ENCODE peak calls at places on chromosome 7, in six cellular contexts. One of them, this sample, is unnamed.
A peak's percentile ranks its signal among the peaks of the same experiment; 100 is the strongest.

GRCh38 chr7:107981466-107981865 is 21.5 kb downstream of the LAMB1 start:
- DNase-seq in fibroblast of lung: no peak
- DNase-seq in cardiac muscle cell: no peak
- DNase-seq in Panc1: no peak
- DNase-seq in heart left ventricle: no peak
- DNase-seq in tibial nerve: no peak
- DNase-seq in this sample: no peak

GRCh38 chr7:123432601-123433000 is 101.8 kb downstream of the IQUB start:
- DNase-seq in fibroblast of lung: no peak
- DNase-seq in cardiac muscle cell: no peak
- DNase-seq in Panc1: no peak
- DNase-seq in heart left ventricle: no peak
- DNase-seq in tibial nerve: no peak
- DNase-seq in this sample: no peak

GRCh38 chr7:151245360-151246160 is 2.9 kb downstream of the SMARCD3 start:
- DNase-seq in fibroblast of lung: no peak
- DNase-seq in cardiac muscle cell: peak; percentile 81
- DNase-seq in Panc1: no peak
- DNase-seq in heart left ventricle: no peak
- DNase-seq in tibial nerve: no peak
- DNase-seq in this sample: peak; percentile 43

GRCh38 chr7:40883826-40884225 is 749.0 kb downstream of the SUGCT start:
- DNase-seq in fibroblast of lung: no peak
- DNase-seq in cardiac muscle cell: no peak
- DNase-seq in Panc1: no peak
- DNase-seq in heart left ventricle: no peak
- DNase-seq in tibial nerve: no peak
- DNase-seq in this sample: no peak

GRCh38 chr7:17405786-17406185 is 107.3 kb downstream of the AHR start:
- DNase-seq in fibroblast of lung: peak; percentile 88
- DNase-seq in cardiac muscle cell: no peak
- DNase-seq in Panc1: peak; percentile 64
- DNase-seq in heart left ventricle: no peak
- DNase-seq in tibial nerve: no peak
- DNase-seq in this sample: no peak

GRCh38 chr7:130242198-130243014 is 24.3 kb upstream of the CPA2 start:
- DNase-seq in fibroblast of lung: peak; percentile 46
- DNase-seq in cardiac muscle cell: peak; percentile 67
- DNase-seq in Panc1: peak; percentile 24
- DNase-seq in heart left ventricle: peak; percentile 44
- DNase-seq in tibial nerve: peak; percentile 19
- DNase-seq in this sample: peak; percentile 35

GRCh38 chr7:142412551-142413193 is 154.8 kb upstream of the PRSS58 start:
- DNase-seq in fibroblast of lung: peak; percentile 56
- DNase-seq in cardiac muscle cell: peak; percentile 40
- DNase-seq in Panc1: peak; percentile 30
- DNase-seq in heart left ventricle: no peak
- DNase-seq in tibial nerve: no peak
- DNase-seq in this sample: peak; percentile 7

GRCh38 chr7:99224263-99224947 is 16.5 kb upstream of the KPNA7 start:
- DNase-seq in fibroblast of lung: peak; percentile 23
- DNase-seq in cardiac muscle cell: no peak
- DNase-seq in Panc1: peak; percentile 60
- DNase-seq in heart left ventricle: no peak
- DNase-seq in tibial nerve: no peak
- DNase-seq in this sample: no peak

GRCh38 chr7:51019231-51019844 is 236.6 kb upstream of the GRB10 start:
- DNase-seq in fibroblast of lung: peak; percentile 67
- DNase-seq in cardiac muscle cell: no peak
- DNase-seq in Panc1: no peak
- DNase-seq in heart left ventricle: no peak
- DNase-seq in tibial nerve: no peak
- DNase-seq in this sample: no peak

GRCh38 chr7:123624527-123625183 is 23.0 kb downstream of the ASB15 start:
- DNase-seq in fibroblast of lung: no peak
- DNase-seq in cardiac muscle cell: no peak
- DNase-seq in Panc1: peak; percentile 28
- DNase-seq in heart left ventricle: no peak
- DNase-seq in tibial nerve: no peak
- DNase-seq in this sample: peak; percentile 61

GRCh38 chr7:110027385-110027784 is 1063.5 kb upstream of the LRRN3 start:
- DNase-seq in fibroblast of lung: no peak
- DNase-seq in cardiac muscle cell: no peak
- DNase-seq in Panc1: no peak
- DNase-seq in heart left ventricle: no peak
- DNase-seq in tibial nerve: no peak
- DNase-seq in this sample: no peak

GRCh38 chr7:104956753-104957450 is 57.1 kb upstream of the KMT2E start:
- DNase-seq in fibroblast of lung: peak; percentile 89
- DNase-seq in cardiac muscle cell: no peak
- DNase-seq in Panc1: peak; percentile 45
- DNase-seq in heart left ventricle: no peak
- DNase-seq in tibial nerve: no peak
- DNase-seq in this sample: no peak

GRCh38 chr7:947391-948210 is 6.9 kb downstream of the ADAP1 start:
- DNase-seq in fibroblast of lung: no peak
- DNase-seq in cardiac muscle cell: no peak
- DNase-seq in Panc1: no peak
- DNase-seq in heart left ventricle: no peak
- DNase-seq in tibial nerve: no peak
- DNase-seq in this sample: no peak

GRCh38 chr7:93810571-93810970 is 80.0 kb downstream of the TFPI2 start:
- DNase-seq in fibroblast of lung: no peak
- DNase-seq in cardiac muscle cell: no peak
- DNase-seq in Panc1: no peak
- DNase-seq in heart left ventricle: no peak
- DNase-seq in tibial nerve: no peak
- DNase-seq in this sample: no peak

GRCh38 chr7:105916603-105917002 is 40.2 kb upstream of the ATXN7L1 start:
- DNase-seq in fibroblast of lung: peak; percentile 48
- DNase-seq in cardiac muscle cell: no peak
- DNase-seq in Panc1: no peak
- DNase-seq in heart left ventricle: no peak
- DNase-seq in tibial nerve: no peak
- DNase-seq in this sample: no peak

GRCh38 chr7:41107330-41107937 is 595.5 kb downstream of the INHBA start:
- DNase-seq in fibroblast of lung: no peak
- DNase-seq in cardiac muscle cell: no peak
- DNase-seq in Panc1: peak; percentile 54
- DNase-seq in heart left ventricle: no peak
- DNase-seq in tibial nerve: no peak
- DNase-seq in this sample: no peak

GRCh38 chr7:116426428-116427156 is 72.9 kb upstream of the CAV2 start:
- DNase-seq in fibroblast of lung: peak; percentile 71
- DNase-seq in cardiac muscle cell: no peak
- DNase-seq in Panc1: peak; percentile 93
- DNase-seq in heart left ventricle: peak; percentile 36
- DNase-seq in tibial nerve: no peak
- DNase-seq in this sample: no peak

GRCh38 chr7:66640802-66641525 is 12.3 kb downstream of the KCTD7 start:
- DNase-seq in fibroblast of lung: no peak
- DNase-seq in cardiac muscle cell: no peak
- DNase-seq in Panc1: no peak
- DNase-seq in heart left ventricle: no peak
- DNase-seq in tibial nerve: no peak
- DNase-seq in this sample: no peak

GRCh38 chr7:37369904-37370303 is 78.8 kb downstream of the ELMO1 start:
- DNase-seq in fibroblast of lung: no peak
- DNase-seq in cardiac muscle cell: no peak
- DNase-seq in Panc1: no peak
- DNase-seq in heart left ventricle: no peak
- DNase-seq in tibial nerve: no peak
- DNase-seq in this sample: no peak

GRCh38 chr7:55127622-55128081 is 108.8 kb downstream of the EGFR start:
- DNase-seq in fibroblast of lung: peak; percentile 90
- DNase-seq in cardiac muscle cell: no peak
- DNase-seq in Panc1: no peak
- DNase-seq in heart left ventricle: no peak
- DNase-seq in tibial nerve: no peak
- DNase-seq in this sample: no peak

GRCh38 chr7:1248077-1248458 is 15.4 kb downstream of the UNCX start:
- DNase-seq in fibroblast of lung: no peak
- DNase-seq in cardiac muscle cell: no peak
- DNase-seq in Panc1: no peak
- DNase-seq in heart left ventricle: no peak
- DNase-seq in tibial nerve: no peak
- DNase-seq in this sample: no peak

GRCh38 chr7:72265071-72265470 is 147.1 kb downstream of the CALN1 start:
- DNase-seq in fibroblast of lung: no peak
- DNase-seq in cardiac muscle cell: no peak
- DNase-seq in Panc1: no peak
- DNase-seq in heart left ventricle: no peak
- DNase-seq in tibial nerve: no peak
- DNase-seq in this sample: no peak

GRCh38 chr7:17269345-17270221 is 28.9 kb upstream of the AHR start:
- DNase-seq in fibroblast of lung: peak; percentile 15
- DNase-seq in cardiac muscle cell: no peak
- DNase-seq in Panc1: no peak
- DNase-seq in heart left ventricle: no peak
- DNase-seq in tibial nerve: no peak
- DNase-seq in this sample: no peak

GRCh38 chr7:101511965-101512364 is 117.1 kb downstream of the MYL10 start:
- DNase-seq in fibroblast of lung: no peak
- DNase-seq in cardiac muscle cell: no peak
- DNase-seq in Panc1: no peak
- DNase-seq in heart left ventricle: no peak
- DNase-seq in tibial nerve: no peak
- DNase-seq in this sample: no peak

GRCh38 chr7:98467570-98468312 is 66.9 kb upstream of the BAIAP2L1 start:
- DNase-seq in fibroblast of lung: no peak
- DNase-seq in cardiac muscle cell: no peak
- DNase-seq in Panc1: no peak
- DNase-seq in heart left ventricle: no peak
- DNase-seq in tibial nerve: no peak
- DNase-seq in this sample: no peak

GRCh38 chr7:157585113-157585861 is 248.5 kb downstream of the DNAJB6 start:
- DNase-seq in fibroblast of lung: no peak
- DNase-seq in cardiac muscle cell: no peak
- DNase-seq in Panc1: no peak
- DNase-seq in heart left ventricle: peak; percentile 16
- DNase-seq in tibial nerve: no peak
- DNase-seq in this sample: no peak
- H3K27ac ChIP-seq in fibroblast of lung: no peak overlapping the region
- H3K27ac ChIP-seq in cardiac muscle cell: no peak overlapping the region
- H3K27ac ChIP-seq in Panc1: no peak overlapping the region
- H3K27ac ChIP-seq in heart left ventricle: peak overlapping the region; percentile 19
- H3K27ac ChIP-seq in tibial nerve: no peak overlapping the region
- H3K27ac ChIP-seq in this sample: no peak overlapping the region

GRCh38 chr7:29297194-29297890 is 102.8 kb downstream of the CHN2 start:
- DNase-seq in fibroblast of lung: no peak
- DNase-seq in cardiac muscle cell: no peak
- DNase-seq in Panc1: no peak
- DNase-seq in heart left ventricle: no peak
- DNase-seq in tibial nerve: no peak
- DNase-seq in this sample: no peak
- TF ChIP-seq CTCF in fibroblast of lung: peak; percentile 5
- TF ChIP-seq CTCF in cardiac muscle cell: peak; percentile 18
- TF ChIP-seq CTCF in Panc1: peak; percentile 61
- TF ChIP-seq CTCF in heart left ventricle: no peak
- TF ChIP-seq CTCF in tibial nerve: no peak
- TF ChIP-seq CTCF in this sample: no peak

GRCh38 chr7:158374586-158374985 is 213.0 kb downstream of the PTPRN2 start:
- DNase-seq in fibroblast of lung: no peak
- DNase-seq in cardiac muscle cell: no peak
- DNase-seq in Panc1: no peak
- DNase-seq in heart left ventricle: no peak
- DNase-seq in tibial nerve: no peak
- DNase-seq in this sample: no peak
- H3K9me3 ChIP-seq in fibroblast of lung: no peaks in the 10 kb centered on the region
- H3K9me3 ChIP-seq in cardiac muscle cell: no peaks in the 10 kb centered on the region
- H3K9me3 ChIP-seq in Panc1: no peaks in the 10 kb centered on the region
- H3K9me3 ChIP-seq in heart left ventricle: no peaks in the 10 kb centered on the region
- H3K9me3 ChIP-seq in tibial nerve: peaks cover 14% of the 10 kb centered on the region
- H3K9me3 ChIP-seq in this sample: no peaks in the 10 kb centered on the region

DNA sequence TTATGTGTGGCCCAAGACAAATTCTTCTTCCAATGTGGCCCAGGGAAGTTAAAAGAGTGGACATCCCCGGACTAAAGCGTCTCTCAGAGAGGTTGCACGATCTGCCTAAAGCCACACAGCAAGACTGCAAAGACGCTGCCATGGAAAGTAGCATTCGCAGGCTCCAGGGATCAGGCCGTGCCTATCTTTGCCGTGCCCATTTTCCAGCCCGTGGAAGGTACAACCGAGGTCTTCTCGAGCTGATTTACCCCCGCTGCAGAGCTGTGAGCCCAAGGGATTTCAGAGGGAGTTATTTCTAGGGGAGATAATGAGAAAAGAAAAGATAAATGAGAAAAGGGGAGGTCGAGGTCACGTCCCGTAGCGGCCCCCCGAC is 1.0 kb upstream of the NYAP1 start:
- DNase-seq in fibroblast of lung: no peak
- DNase-seq in cardiac muscle cell: no peak
- DNase-seq in Panc1: no peak
- DNase-seq in heart left ventricle: no peak
- DNase-seq in tibial nerve: no peak
- DNase-seq in this sample: no peak
- H3K27ac ChIP-seq in fibroblast of lung: no peak overlapping the region
- H3K27ac ChIP-seq in cardiac muscle cell: no peak overlapping the region
- H3K27ac ChIP-seq in Panc1: peak overlapping the region; percentile 79
- H3K27ac ChIP-seq in heart left ventricle: peak overlapping the region; percentile 74
- H3K27ac ChIP-seq in tibial nerve: peak overlapping the region; percentile 49
- H3K27ac ChIP-seq in this sample: no peak overlapping the region

GRCh38 chr7:122260336-122260735 is 44.2 kb downstream of the FEZF1 start:
- DNase-seq in fibroblast of lung: no peak
- DNase-seq in cardiac muscle cell: no peak
- DNase-seq in Panc1: no peak
- DNase-seq in heart left ventricle: no peak
- DNase-seq in tibial nerve: no peak
- DNase-seq in this sample: no peak
- TF ChIP-seq CTCF in fibroblast of lung: no peak
- TF ChIP-seq CTCF in cardiac muscle cell: no peak
- TF ChIP-seq CTCF in Panc1: no peak
- TF ChIP-seq CTCF in heart left ventricle: no peak
- TF ChIP-seq CTCF in tibial nerve: no peak
- TF ChIP-seq CTCF in this sample: no peak

GRCh38 chr7:120089968-120090367 is 183.0 kb upstream of the KCND2 start:
- DNase-seq in fibroblast of lung: peak; percentile 48
- DNase-seq in cardiac muscle cell: no peak
- DNase-seq in Panc1: no peak
- DNase-seq in heart left ventricle: no peak
- DNase-seq in tibial nerve: no peak
- DNase-seq in this sample: no peak
- H3K9me3 ChIP-seq in fibroblast of lung: no peaks in the 10 kb centered on the region
- H3K9me3 ChIP-seq in cardiac muscle cell: no peaks in the 10 kb centered on the region
- H3K9me3 ChIP-seq in Panc1: no peaks in the 10 kb centered on the region
- H3K9me3 ChIP-seq in heart left ventricle: no peaks in the 10 kb centered on the region
- H3K9me3 ChIP-seq in tibial nerve: no peaks in the 10 kb centered on the region
- H3K9me3 ChIP-seq in this sample: peaks cover 4% of the 10 kb centered on the region

This sample was measured in CD4-positive, alpha-beta T cell.